ENCODE peak calls at places on chromosome 10, in five cellular contexts. One of them, this sample, is unnamed.

GRCh38 chr10:102113261-102113955 is 6.8 kb downstream of the LDB1 start:
- DNase-seq in sciatic nerve: no peak
- DNase-seq in central memory CD8-positive, alpha-beta T cell: no peak
- DNase-seq in fibroblast of pulmonary artery: no peak
- DNase-seq in NCI-H510A: no peak
- DNase-seq in this sample: peak

GRCh38 chr10:132384618-132385510 is 12.1 kb upstream of the PWWP2B start:
- DNase-seq in sciatic nerve: peak
- DNase-seq in fibroblast of pulmonary artery: no peak
- DNase-seq in central memory CD8-positive, alpha-beta T cell: no peak
- DNase-seq in NCI-H510A: no peak
- DNase-seq in this sample: no peak

GRCh38 chr10:13528875-13529713 is at the start of gene BEND7:
- DNase-seq in NCI-H510A: peak
- DNase-seq in sciatic nerve: no peak
- DNase-seq in fibroblast of pulmonary artery: peak
- DNase-seq in central memory CD8-positive, alpha-beta T cell: no peak
- DNase-seq in this sample: no peak

GRCh38 chr10:119750391-119751230 is 24.8 kb downstream of the INPP5F start:
- DNase-seq in NCI-H510A: peak
- DNase-seq in sciatic nerve: peak
- DNase-seq in fibroblast of pulmonary artery: peak
- DNase-seq in central memory CD8-positive, alpha-beta T cell: peak
- DNase-seq in this sample: peak

GRCh38 chr10:1413256-1413655 is 324.1 kb downstream of the ADARB2 start:
- DNase-seq in fibroblast of pulmonary artery: no peak
- DNase-seq in NCI-H510A: no peak
- DNase-seq in sciatic nerve: no peak
- DNase-seq in central memory CD8-positive, alpha-beta T cell: no peak
- DNase-seq in this sample: peak

GRCh38 chr10:17450024-17450423 is 4.4 kb downstream of the ST8SIA6 start:
- DNase-seq in fibroblast of pulmonary artery: no peak
- DNase-seq in NCI-H510A: no peak
- DNase-seq in central memory CD8-positive, alpha-beta T cell: no peak
- DNase-seq in sciatic nerve: no peak
- DNase-seq in this sample: no peak

GRCh38 chr10:3330687-3331086 is 158.1 kb upstream of the PITRM1 start:
- DNase-seq in fibroblast of pulmonary artery: peak
- DNase-seq in sciatic nerve: no peak
- DNase-seq in NCI-H510A: no peak
- DNase-seq in central memory CD8-positive, alpha-beta T cell: no peak
- DNase-seq in this sample: no peak

GRCh38 chr10:119444866-119445265 is 97.7 kb downstream of the RGS10 start:
- DNase-seq in sciatic nerve: no peak
- DNase-seq in NCI-H510A: no peak
- DNase-seq in central memory CD8-positive, alpha-beta T cell: no peak
- DNase-seq in fibroblast of pulmonary artery: no peak
- DNase-seq in this sample: no peak

GRCh38 chr10:44391981-44392380 is 7.1 kb upstream of the CXCL12 start:
- DNase-seq in central memory CD8-positive, alpha-beta T cell: no peak
- DNase-seq in sciatic nerve: peak
- DNase-seq in NCI-H510A: no peak
- DNase-seq in fibroblast of pulmonary artery: no peak
- DNase-seq in this sample: no peak

GRCh38 chr10:91745086-91745831 is 53.0 kb upstream of the TNKS2 start:
- DNase-seq in central memory CD8-positive, alpha-beta T cell: no peak
- DNase-seq in sciatic nerve: no peak
- DNase-seq in NCI-H510A: peak
- DNase-seq in fibroblast of pulmonary artery: peak
- DNase-seq in this sample: peak

GRCh38 chr10:132158810-132159209 is 27.9 kb upstream of the DPYSL4 start:
- DNase-seq in fibroblast of pulmonary artery: no peak
- DNase-seq in NCI-H510A: no peak
- DNase-seq in sciatic nerve: no peak
- DNase-seq in central memory CD8-positive, alpha-beta T cell: no peak
- DNase-seq in this sample: no peak

GRCh38 chr10:50309342-50309741 is 58.0 kb upstream of the ASAH2 start:
- DNase-seq in NCI-H510A: no peak
- DNase-seq in sciatic nerve: no peak
- DNase-seq in central memory CD8-positive, alpha-beta T cell: no peak
- DNase-seq in fibroblast of pulmonary artery: no peak
- DNase-seq in this sample: no peak

This sample was measured in SHP77.